ENCODE peak calls at places on chromosome 17, in four cellular contexts. L is glutamatergic neuron, S is endodermal cell, F is WTC11. D is an unnamed sample.

GRCh38 chr17:4539576-4540223 is 15.5 kb downstream of the MYBBP1A start:
- DNase-seq in L (no peak), S (no peak), F (no peak), D (no peak)

GRCh38 chr17:246851-247421 is 65.5 kb upstream of the DOC2B start:
- DNase-seq in L (no peak), S (no peak), F (peak; percentile 11), D (no peak)

GRCh38 chr17:11144358-11145233 is 96.4 kb upstream of the SHISA6 start:
- DNase-seq in L (peak; percentile 26), S (peak; percentile 85), F (peak; percentile 18), D (peak; percentile 21)

GRCh38 chr17:74922694-74923537 is at the start of gene USH1G:
- DNase-seq in L (no peak), S (peak; percentile 79), F (peak; percentile 21), D (no peak)

GRCh38 chr17:61321344-61321743 is 78.3 kb upstream of the TBX2 start:
- DNase-seq in L (no peak), S (no peak), F (no peak), D (no peak)

GRCh38 chr17:59465949-59466307 is 99.5 kb upstream of the DHX40 start:
- DNase-seq in L (no peak), S (peak; percentile 20), F (no peak), D (no peak)

GRCh38 chr17:75508848-75509450 is 6.4 kb downstream of the CASKIN2 start:
- DNase-seq in L (no peak), S (no peak), F (no peak), D (no peak)

GRCh38 chr17:76579281-76579680 is 6.4 kb downstream of the ST6GALNAC2 start:
- DNase-seq in L (no peak), S (no peak), F (no peak), D (no peak)

GRCh38 chr17:9644910-9645751 is at the start of gene USP43:
- DNase-seq in L (peak; percentile 41), S (peak; percentile 94), F (peak; percentile 74), D (peak; percentile 67)

GRCh38 chr17:79980246-79981043 is 55.2 kb downstream of the TBC1D16 start:
- DNase-seq in L (no peak), S (peak; percentile 45), F (peak; percentile 8), D (no peak)

GRCh38 chr17:42422958-42423712 is at the start of gene CAVIN1:
- DNase-seq in L (peak; percentile 41), S (peak; percentile 98), F (peak; percentile 97), D (peak; percentile 28)

GRCh38 chr17:39239640-39240314 is 14.0 kb upstream of the STAC2 start:
- DNase-seq in L (peak; percentile 71), S (peak; percentile 98), F (peak; percentile 91), D (peak; percentile 63)

GRCh38 chr17:49055181-49055927 is 58.2 kb downstream of the IGF2BP1 start:
- DNase-seq in L (no peak), S (peak; percentile 79), F (peak; percentile 49), D (no peak)

GRCh38 chr17:13537211-13537610 is 64.5 kb downstream of the HS3ST3A1 start:
- DNase-seq in L (no peak), S (peak; percentile 23), F (no peak), D (no peak)

GRCh38 chr17:80698297-80698696 is 153.7 kb downstream of the RPTOR start:
- DNase-seq in L (peak; percentile 58), S (no peak), F (no peak), D (no peak)

GRCh38 chr17:75518201-75518600 is 1.9 kb downstream of the TSEN54 start:
- DNase-seq in L (no peak), S (no peak), F (no peak), D (no peak)

GRCh38 chr17:30074726-30075125 is 41.9 kb upstream of the NSRP1 start:
- DNase-seq in L (no peak), S (no peak), F (no peak), D (no peak)

GRCh38 chr17:73096866-73097265 is 4.4 kb upstream of the SLC39A11 start:
- DNase-seq in L (no peak), S (no peak), F (no peak), D (no peak)

GRCh38 chr17:28896884-28897768 is at the start of gene FLOT2:
- DNase-seq in L (peak; percentile 86), S (peak; percentile 90), F (peak; percentile 72), D (peak; percentile 53)

GRCh38 chr17:36602924-36603384 is 1.6 kb downstream of the MRM1 start:
- DNase-seq in L (peak; percentile 74), S (peak; percentile 92), F (peak; percentile 79), D (peak; percentile 45)

GRCh38 chr17:69246726-69247375 is 18.2 kb upstream of the ABCA10 start:
- DNase-seq in L (no peak), S (no peak), F (no peak), D (no peak)

GRCh38 chr17:80991645-80992076 is at the start of gene CHMP6:
- DNase-seq in L (peak; percentile 82), S (peak; percentile 90), F (peak; percentile 69), D (peak; percentile 63)

GRCh38 chr17:67150826-67151225 is 94.2 kb downstream of the HELZ start:
- DNase-seq in L (no peak), S (no peak), F (no peak), D (no peak)

GRCh38 chr17:36858119-36859002 is 78.9 kb upstream of the LHX1 start:
- DNase-seq in L (no peak), S (peak; percentile 43), F (no peak), D (no peak)

GRCh38 chr17:9294661-9295210 is 273.4 kb downstream of the NTN1 start:
- DNase-seq in L (no peak), S (peak; percentile 38), F (no peak), D (no peak)

GRCh38 chr17:45009676-45010467 is 41.6 kb downstream of the DCAKD start:
- DNase-seq in L (no peak), S (no peak), F (no peak), D (no peak)

GRCh38 chr17:17175340-17175739 is 30.8 kb downstream of the PLD6 start:
- DNase-seq in L (no peak), S (no peak), F (no peak), D (no peak)

GRCh38 chr17:31319253-31319661 is 2.2 kb downstream of the EVI2A start:
- DNase-seq in L (no peak), S (no peak), F (no peak), D (no peak)

GRCh38 chr17:30964878-30965277 is 6.0 kb upstream of the RNF135 start:
- DNase-seq in L (no peak), S (peak; percentile 28), F (no peak), D (no peak)

GRCh38 chr17:20256144-20256543 is 211.2 kb downstream of the LGALS9B start:
- DNase-seq in L (no peak), S (no peak), F (no peak), D (no peak)

GRCh38 chr17:75774471-75774987 is 9.5 kb upstream of the GALK1 start:
- DNase-seq in L (no peak), S (no peak), F (no peak), D (no peak)

GRCh38 chr17:28413804-28414203 is 7.8 kb upstream of the SLC46A1 start:
- DNase-seq in L (no peak), S (peak; percentile 75), F (no peak), D (no peak)

GRCh38 chr17:2892305-2892971 is 96.2 kb downstream of the RAP1GAP2 start:
- DNase-seq in L (no peak), S (peak; percentile 54), F (no peak), D (no peak)

GRCh38 chr17:39271546-39271945 is 45.8 kb upstream of the STAC2 start:
- DNase-seq in L (no peak), S (no peak), F (no peak), D (no peak)

GRCh38 chr17:68228817-68229570 is 18.8 kb upstream of the AMZ2 start:
- DNase-seq in L (no peak), S (no peak), F (no peak), D (no peak)

GRCh38 chr17:35170968-35171771 is 23.0 kb downstream of the SLC35G3 start:
- DNase-seq in L (no peak), S (no peak), F (no peak), D (no peak)

GRCh38 chr17:21165922-21166598 is 39.3 kb downstream of the DHRS7B start:
- DNase-seq in L (no peak), S (no peak), F (no peak), D (no peak)

DNA sequence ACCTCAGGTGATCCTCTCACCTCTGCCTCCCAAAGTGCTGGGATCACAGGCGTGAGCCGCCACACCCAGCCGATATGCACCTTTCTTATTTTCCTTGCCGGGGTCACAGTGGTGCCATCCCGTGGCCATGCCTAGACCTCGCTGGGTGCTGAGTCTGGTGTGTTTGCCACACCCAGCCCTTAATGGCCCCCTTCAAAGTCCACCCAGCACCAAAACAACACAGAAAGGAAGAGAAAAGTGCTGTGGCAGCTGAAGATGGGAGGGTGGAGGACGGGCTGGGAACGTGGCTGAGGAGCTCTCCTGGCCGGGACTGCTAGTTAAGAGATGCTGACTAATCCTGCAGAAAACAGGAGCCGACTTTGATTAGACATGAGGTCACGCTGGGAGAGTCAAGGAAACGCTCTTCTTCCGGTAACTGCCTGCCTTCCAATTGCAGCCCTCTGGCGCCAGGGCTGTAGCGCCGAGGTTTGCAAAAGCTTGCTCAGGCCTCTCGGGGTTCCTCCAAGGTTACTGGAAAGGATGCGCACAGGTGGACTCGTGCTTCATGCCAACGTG is 10.9 kb downstream of the SLC43A2 start:
- DNase-seq in L (no peak), S (no peak), F (no peak), D (no peak)
- TF ChIP-seq CTCF in L (no peak), S (no peak), F (no peak), D (no peak)

GRCh38 chr17:82107341-82107860 is 9.4 kb upstream of the FASN start:
- DNase-seq in L (peak; percentile 22), S (peak; percentile 76), F (no peak), D (no peak)
- TF ChIP-seq CTCF in L (no peak), S (peak; percentile 61), F (no peak), D (peak; percentile 37)

DNA sequence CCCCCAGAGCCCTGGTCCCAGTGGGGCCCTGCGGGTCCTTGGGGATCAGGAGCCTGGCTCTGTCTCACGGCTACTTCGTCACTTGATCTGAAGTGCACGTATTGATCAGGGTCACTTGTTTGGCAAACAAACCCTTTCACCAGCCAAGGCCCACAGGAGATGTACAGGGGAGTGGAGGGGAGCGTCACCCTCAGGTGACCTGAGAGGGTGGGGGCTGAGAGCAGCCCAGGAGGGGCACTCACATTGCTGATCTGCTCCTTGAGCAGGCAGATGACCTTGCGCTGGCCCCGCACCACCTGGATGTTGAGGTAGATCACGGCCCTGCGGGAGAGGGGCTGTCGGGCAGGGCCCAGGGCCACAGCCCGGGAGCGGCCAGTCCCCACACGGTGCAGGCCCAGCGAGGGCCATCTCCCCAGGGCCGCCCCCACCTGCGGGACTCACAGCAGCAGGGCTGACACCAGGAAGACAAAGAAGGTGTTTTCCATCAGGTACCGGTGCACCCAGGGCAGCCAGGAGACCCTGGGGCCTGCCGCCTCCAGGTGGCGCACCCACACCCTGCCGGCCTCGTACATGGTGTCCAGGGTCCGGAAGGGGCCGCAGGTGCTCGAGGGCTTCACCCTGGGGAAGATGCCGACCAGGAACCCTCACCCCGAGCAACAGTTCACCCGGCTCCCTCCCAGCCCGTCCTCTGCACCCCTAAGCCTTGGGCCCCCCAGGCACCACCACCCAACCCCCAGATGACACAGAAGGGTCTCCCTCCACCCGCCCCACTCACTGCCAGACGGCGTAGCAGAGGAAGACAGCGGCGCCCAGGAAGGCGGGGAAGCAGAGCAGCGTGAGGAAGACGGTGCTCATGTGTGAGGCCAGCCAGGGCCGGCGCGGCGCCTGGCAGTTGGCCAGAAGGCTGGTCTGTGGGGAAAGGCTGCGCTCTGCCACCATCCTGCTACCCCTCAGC is 11.3 kb downstream of the TMC6 start:
- DNase-seq in L (no peak), S (peak; percentile 88), F (peak; percentile 76), D (peak; percentile 64)
- TF ChIP-seq CTCF in L (peak; percentile 11), S (peak; percentile 84), F (peak; percentile 43), D (peak; percentile 78)

GRCh38 chr17:47907932-47908562 is 12.0 kb downstream of the SP2 start:
- DNase-seq in L (no peak), S (no peak), F (no peak), D (no peak)
- TF ChIP-seq CTCF in L (no peak), S (no peak), F (no peak), D (no peak)

GRCh38 chr17:7656958-7657715 is 6.4 kb downstream of the ATP1B2 start:
- DNase-seq in L (peak; percentile 74), S (peak; percentile 98), F (peak; percentile 94), D (no peak)
- TF ChIP-seq CTCF in L (peak; percentile 38), S (peak; percentile 51), F (no peak), D (no peak)